ENCODE peak calls at places on chromosomes 12 and 14, in nine cellular contexts. T is mesothelial cell of epicardium; E is ovary; Q is stimulated activated CD4-positive, alpha-beta T cell treated with anti-CD3 and anti-CD28 coated beads, Interleukin-1b, Interleukin-23, amount 100 ng/mL, for 24 hours; U is body of pancreas; X is head of caudate nucleus; J is HT1080; S is NCI-H1105; A is heart right ventricle. Z is an unnamed sample.
A peak's percentile ranks its signal among the peaks of the same experiment; 100 is the strongest.

GRCh38 chr12:123971770-123972447 is 722 bp downstream of the CCDC92 start:
- DNase-seq in T (peak; percentile 68), E (no peak), Q (peak; percentile 11), U (peak; percentile 52), X (peak; percentile 59), J (peak; percentile 34), S (no peak), A (peak; percentile 23), Z (peak; percentile 72)

GRCh38 chr12:132886529-132887477 is 602 bp downstream of the CHFR start:
- DNase-seq in T (no peak), E (no peak), Q (no peak), U (peak; percentile 9), X (no peak), J (no peak), S (no peak), A (peak; percentile 13), Z (peak; percentile 9)

GRCh38 chr14:83520837-83521236 is 1987.2 kb upstream of the SEL1L start:
- DNase-seq in T (no peak), E (no peak), Q (no peak), U (no peak), X (no peak), J (no peak), S (no peak), A (no peak), Z (no peak)

GRCh38 chr12:43044241-43044640 is 454.7 kb upstream of the PRICKLE1 start:
- DNase-seq in T (no peak), E (no peak), Q (no peak), U (no peak), X (no peak), J (no peak), S (no peak), A (no peak), Z (peak; percentile 2)

GRCh38 chr14:35386673-35387125 is 17.9 kb downstream of the NFKBIA start:
- DNase-seq in T (no peak), E (no peak), Q (no peak), U (no peak), X (no peak), J (no peak), S (no peak), A (peak; percentile 54), Z (no peak)

GRCh38 chr12:3303410-3304136 is 187.4 kb upstream of the PRMT8 start:
- DNase-seq in T (no peak), E (no peak), Q (no peak), U (peak; percentile 55), X (peak; percentile 65), J (no peak), S (no peak), A (no peak), Z (peak; percentile 82)

GRCh38 chr14:95891742-95892141 is 15.1 kb downstream of the TUNAR start:
- DNase-seq in T (no peak), E (no peak), Q (no peak), U (no peak), X (no peak), J (peak; percentile 90), S (no peak), A (no peak), Z (peak; percentile 27)

GRCh38 chr14:95703341-95703740 is 10.6 kb downstream of the TCL1A start:
- DNase-seq in T (no peak), E (no peak), Q (no peak), U (no peak), X (no peak), J (no peak), S (no peak), A (no peak), Z (no peak)

GRCh38 chr12:93578221-93578620 is 5.7 kb downstream of the SOCS2 start:
- DNase-seq in T (no peak), E (no peak), Q (no peak), U (no peak), X (no peak), J (no peak), S (no peak), A (no peak), Z (no peak)

GRCh38 chr12:124150176-124150575 is 144.7 kb upstream of the RFLNA start:
- DNase-seq in T (no peak), E (no peak), Q (no peak), U (no peak), X (no peak), J (no peak), S (no peak), A (no peak), Z (no peak)

GRCh38 chr12:19971396-19971802 is 396.9 kb upstream of the PDE3A start:
- DNase-seq in T (no peak), E (no peak), Q (no peak), U (peak; percentile 78), X (no peak), J (no peak), S (no peak), A (no peak), Z (no peak)

GRCh38 chr14:59415836-59416620 is 49.2 kb downstream of the GPR135 start:
- DNase-seq in T (no peak), E (no peak), Q (no peak), U (no peak), X (no peak), J (no peak), S (no peak), A (no peak), Z (peak; percentile 60)

GRCh38 chr12:6070472-6071257 is 53.8 kb downstream of the VWF start:
- DNase-seq in T (no peak), E (no peak), Q (no peak), U (no peak), X (no peak), J (no peak), S (no peak), A (no peak), Z (peak; percentile 84)

GRCh38 chr12:63419119-63419518 is 249.2 kb downstream of the DPY19L2 start:
- DNase-seq in T (no peak), E (no peak), Q (no peak), U (no peak), X (peak; percentile 36), J (peak; percentile 81), S (no peak), A (no peak), Z (peak; percentile 94)

Z was measured in epithelial cell of esophagus.